ENCODE peak calls at places on chromosome 18, in nine cellular contexts. R, I, B, H, F, D, U, Z and J are unnamed samples.

GRCh38 chr18:55539240-55539639 is 48.8 kb downstream of the TCF4 start:
- DNase-seq in B (no peak), D (no peak), R (no peak), H (no peak), U (no peak), Z (no peak), I (no peak), F (no peak), J (no peak)

GRCh38 chr18:68666316-68666715 is 48.6 kb downstream of the TMX3 start:
- DNase-seq in D (no peak), R (no peak), Z (no peak), H (no peak), U (no peak), I (no peak), F (no peak), B (no peak), J (no peak)

GRCh38 chr18:50659091-50660003 is 99.5 kb downstream of the MAPK4 start:
- DNase-seq in F (no peak), Z (peak), R (no peak), B (peak), D (no peak), H (no peak), I (no peak), U (no peak), J (no peak)

GRCh38 chr18:2805970-2806943 is 40.5 kb upstream of the EMILIN2 start:
- DNase-seq in Z (no peak), F (no peak), I (no peak), D (no peak), B (no peak), R (no peak), H (no peak), U (no peak), J (no peak)

GRCh38 chr18:50560681-50561629 is 1.1 kb downstream of the MAPK4 start:
- DNase-seq in F (no peak), D (no peak), R (no peak), H (no peak), B (no peak), U (no peak), I (no peak), Z (no peak), J (no peak)

GRCh38 chr18:29164020-29164706 is 987.2 kb upstream of the CDH2 start:
- DNase-seq in B (peak), D (peak), R (no peak), U (no peak), H (peak), I (no peak), Z (peak), F (no peak), J (no peak)

GRCh38 chr18:12455511-12455910 is 47.8 kb downstream of the PRELID3A start:
- DNase-seq in R (no peak), Z (no peak), U (no peak), I (no peak), F (peak), D (no peak), H (peak), B (no peak), J (no peak)

GRCh38 chr18:79405781-79406575 is 10.2 kb downstream of the NFATC1 start:
- DNase-seq in I (peak), H (no peak), B (no peak), U (no peak), Z (no peak), D (no peak), R (peak), F (no peak), J (peak)

GRCh38 chr18:26133652-26134051 is at the start of gene PSMA8:
- DNase-seq in D (no peak), F (no peak), U (no peak), H (no peak), I (peak), Z (no peak), B (no peak), R (peak), J (peak)

GRCh38 chr18:44968336-44968735 is 287.6 kb downstream of the SETBP1 start:
- DNase-seq in R (no peak), U (no peak), F (no peak), D (no peak), I (no peak), Z (no peak), B (no peak), H (no peak), J (no peak)

GRCh38 chr18:43481069-43481468 is 203.8 kb upstream of the SYT4 start:
- DNase-seq in R (no peak), I (no peak), Z (no peak), F (no peak), U (no peak), B (no peak), D (no peak), H (no peak), J (no peak)

GRCh38 chr18:13164406-13164805 is 54.2 kb upstream of the LDLRAD4 start:
- DNase-seq in Z (no peak), U (no peak), R (no peak), H (no peak), D (no peak), B (no peak), I (no peak), F (no peak), J (no peak)

GRCh38 chr18:40464032-40464431 is 1491.0 kb upstream of the PIK3C3 start:
- DNase-seq in Z (no peak), D (no peak), U (no peak), H (no peak), B (no peak), R (no peak), F (no peak), I (no peak), J (no peak)

GRCh38 chr18:57430166-57430958 is 4.8 kb upstream of the ONECUT2 start:
- DNase-seq in R (no peak), D (no peak), Z (no peak), F (no peak), H (no peak), U (no peak), B (no peak), I (no peak), J (no peak)

GRCh38 chr18:13539843-13540535 is 186.4 kb downstream of the FAM210A start:
- DNase-seq in B (no peak), Z (no peak), D (no peak), F (no peak), R (no peak), I (no peak), H (no peak), U (no peak), J (no peak)

GRCh38 chr18:58285731-58286130 is 241.7 kb downstream of the NEDD4L start:
- DNase-seq in H (no peak), D (no peak), F (no peak), Z (no peak), I (no peak), B (no peak), U (no peak), R (no peak), J (no peak)

GRCh38 chr18:993560-993959 is 88.9 kb downstream of the ADCYAP1 start:
- DNase-seq in R (no peak), H (no peak), U (no peak), F (no peak), Z (no peak), D (no peak), B (no peak), I (no peak), J (no peak)

GRCh38 chr18:50973367-50974126 is 5.7 kb downstream of the ELAC1 start:
- DNase-seq in F (no peak), D (peak), I (no peak), B (no peak), U (no peak), Z (peak), H (no peak), R (no peak), J (no peak)

GRCh38 chr18:55435592-55435991 is 152.4 kb downstream of the TCF4 start:
- DNase-seq in F (no peak), I (no peak), H (no peak), U (no peak), Z (no peak), D (no peak), B (no peak), R (no peak), J (no peak)

GRCh38 chr18:52352920-52353319 is 12.9 kb downstream of the DCC start:
- DNase-seq in H (no peak), D (no peak), U (no peak), Z (no peak), F (no peak), B (no peak), I (no peak), R (no peak), J (no peak)

GRCh38 chr18:3455938-3456685 is 6.1 kb downstream of the TGIF1 start:
- DNase-seq in R (no peak), D (no peak), Z (no peak), I (no peak), U (no peak), H (no peak), B (no peak), F (no peak), J (no peak)